ENCODE peak calls at places on chromosomes 6 and 20, in five cellular contexts. L is stromal cell of bone marrow; V is stimulated activated CD4-positive, alpha-beta T cell treated with anti-CD3 and anti-CD28 coated beads, Interleukin-1b, Interleukin-23, amount 100 ng/mL, for 24 hours; M is H4; G is effector memory CD8-positive, alpha-beta T cell. A is an unnamed sample.

GRCh38 chr6:117309613-117310012 is 44.3 kb downstream of the VGLL2 start:
- DNase-seq in L (no peak), V (no peak), M (no peak), G (no peak), A (no peak)

GRCh38 chr6:158278015-158278414 is 34.2 kb upstream of the TULP4 start:
- DNase-seq in L (no peak), V (no peak), M (no peak), G (no peak), A (no peak)

GRCh38 chr6:45642331-45643126 is 264.8 kb upstream of the SUPT3H start:
- DNase-seq in L (no peak), V (no peak), M (no peak), G (no peak), A (no peak)

GRCh38 chr6:43355862-43356590 is 13.4 kb downstream of the ZNF318 start:
- DNase-seq in L (no peak), V (no peak), M (no peak), G (no peak), A (no peak)

GRCh38 chr6:33781105-33781975 is 7.6 kb downstream of the LEMD2 start:
- DNase-seq in L (no peak), V (no peak), M (peak), G (no peak), A (no peak)

GRCh38 chr6:40610229-40610628 is 23.1 kb upstream of the LRFN2 start:
- DNase-seq in L (no peak), V (no peak), M (no peak), G (no peak), A (no peak)

GRCh38 chr6:134020968-134021367 is 31.5 kb downstream of the SLC2A12 start:
- DNase-seq in L (no peak), V (no peak), M (no peak), G (no peak), A (no peak)

GRCh38 chr6:134391221-134391620 is 73.3 kb upstream of the SGK1 start:
- DNase-seq in L (no peak), V (no peak), M (no peak), G (no peak), A (no peak)

GRCh38 chr6:144087789-144088426 is 7.5 kb downstream of the SF3B5 start:
- DNase-seq in L (no peak), V (no peak), M (no peak), G (no peak), A (no peak)

GRCh38 chr6:21738180-21739094 is 144.9 kb downstream of the SOX4 start:
- DNase-seq in L (no peak), V (no peak), M (peak), G (no peak), A (no peak)

GRCh38 chr6:81844686-81845085 is 92.2 kb upstream of the TENT5A start:
- DNase-seq in L (peak), V (no peak), M (no peak), G (no peak), A (no peak)

GRCh38 chr6:106747139-106747538 is 117.8 kb downstream of the QRSL1 start:
- DNase-seq in L (no peak), V (no peak), M (no peak), G (no peak), A (no peak)

GRCh38 chr6:45420909-45421699 is 43.4 kb upstream of the SUPT3H start:
- DNase-seq in L (no peak), V (no peak), M (peak), G (no peak), A (no peak)

GRCh38 chr6:90179190-90180169 is 117.2 kb downstream of the BACH2 start:
- DNase-seq in L (no peak), V (no peak), M (no peak), G (peak), A (no peak)

GRCh38 chr20:43830883-43831282 is 83.8 kb upstream of the TOX2 start:
- DNase-seq in L (no peak), V (no peak), M (no peak), G (no peak), A (no peak)

GRCh38 chr20:11726021-11726420 is 191.7 kb upstream of the BTBD3 start:
- DNase-seq in L (no peak), V (no peak), M (no peak), G (no peak), A (no peak)

GRCh38 chr20:10651227-10651990 is 22.4 kb downstream of the JAG1 start:
- DNase-seq in L (no peak), V (no peak), M (peak), G (no peak), A (no peak)

GRCh38 chr6:14440891-14441358 is 323.4 kb downstream of the CD83 start:
- DNase-seq in L (no peak), V (no peak), M (no peak), G (no peak), A (no peak)

GRCh38 chr6:166769648-166770047 is 142.6 kb upstream of the RPS6KA2 start:
- DNase-seq in L (no peak), V (no peak), M (no peak), G (no peak), A (no peak)

GRCh38 chr6:111950661-111951426 is 77.6 kb upstream of the FYN start:
- DNase-seq in L (no peak), V (no peak), M (no peak), G (no peak), A (no peak)

GRCh38 chr20:59032713-59033059 is 551 bp upstream of the ATP5F1E start:
- DNase-seq in L (no peak), V (no peak), M (peak), G (no peak), A (no peak)

GRCh38 chr6:124080483-124080882 is 276.8 kb downstream of the NKAIN2 start:
- DNase-seq in L (no peak), V (no peak), M (no peak), G (no peak), A (no peak)

GRCh38 chr6:70982747-70983146 is 25.9 kb upstream of the B3GAT2 start:
- DNase-seq in L (no peak), V (no peak), M (no peak), G (no peak), A (no peak)

GRCh38 chr6:149028767-149029405 is 282.1 kb downstream of the UST start:
- DNase-seq in L (peak), V (peak), M (peak), G (peak), A (peak)